ENCODE peak calls at places on chromosomes 7 and 10, in four cellular contexts. One of them, this sample, is unnamed.

GRCh38 chr10:131846224-131847101 is 54.3 kb upstream of the PPP2R2D start:
- DNase-seq in fibroblast of lung: no peak
- DNase-seq in dorsolateral prefrontal cortex: no peak
- DNase-seq in ovary: peak
- DNase-seq in this sample: peak

GRCh38 chr10:6953131-6953834 is 373.2 kb upstream of the PRKCQ start:
- DNase-seq in fibroblast of lung: no peak
- DNase-seq in dorsolateral prefrontal cortex: no peak
- DNase-seq in ovary: peak
- DNase-seq in this sample: no peak

GRCh38 chr7:81499262-81500116 is 270.4 kb downstream of the HGF start:
- DNase-seq in fibroblast of lung: peak
- DNase-seq in dorsolateral prefrontal cortex: no peak
- DNase-seq in ovary: no peak
- DNase-seq in this sample: no peak

GRCh38 chr10:121231059-121231458 is 367.2 kb downstream of the FGFR2 start:
- DNase-seq in fibroblast of lung: no peak
- DNase-seq in dorsolateral prefrontal cortex: no peak
- DNase-seq in ovary: no peak
- DNase-seq in this sample: no peak

GRCh38 chr10:73857446-73857845 is 16.9 kb downstream of the CAMK2G start:
- DNase-seq in fibroblast of lung: peak
- DNase-seq in dorsolateral prefrontal cortex: no peak
- DNase-seq in ovary: no peak
- DNase-seq in this sample: no peak

GRCh38 chr7:69603937-69604494 is 5.7 kb downstream of the AUTS2 start:
- DNase-seq in fibroblast of lung: no peak
- DNase-seq in dorsolateral prefrontal cortex: no peak
- DNase-seq in ovary: no peak
- DNase-seq in this sample: no peak

GRCh38 chr10:3427846-3428442 is 255.4 kb upstream of the PITRM1 start:
- DNase-seq in fibroblast of lung: no peak
- DNase-seq in dorsolateral prefrontal cortex: no peak
- DNase-seq in ovary: no peak
- DNase-seq in this sample: no peak

GRCh38 chr7:142813262-142813661 is 41.6 kb upstream of the EPHB6 start:
- DNase-seq in fibroblast of lung: peak
- DNase-seq in dorsolateral prefrontal cortex: no peak
- DNase-seq in ovary: no peak
- DNase-seq in this sample: no peak

GRCh38 chr7:96377399-96377798 is 55.5 kb upstream of the SLC25A13 start:
- DNase-seq in fibroblast of lung: no peak
- DNase-seq in dorsolateral prefrontal cortex: no peak
- DNase-seq in ovary: no peak
- DNase-seq in this sample: no peak

GRCh38 chr10:97888641-97889262 is 39.1 kb downstream of the GOLGA7B start:
- DNase-seq in fibroblast of lung: peak
- DNase-seq in dorsolateral prefrontal cortex: peak
- DNase-seq in ovary: no peak
- DNase-seq in this sample: peak

GRCh38 chr10:122962405-122962804 is 8.4 kb upstream of the C10orf88 start:
- DNase-seq in fibroblast of lung: peak
- DNase-seq in dorsolateral prefrontal cortex: no peak
- DNase-seq in ovary: no peak
- DNase-seq in this sample: no peak

GRCh38 chr7:87344446-87344845 is 1.0 kb upstream of the CROT start:
- DNase-seq in fibroblast of lung: no peak
- DNase-seq in dorsolateral prefrontal cortex: no peak
- DNase-seq in ovary: no peak
- DNase-seq in this sample: no peak

GRCh38 chr10:46546591-46547330 is 9.7 kb downstream of the GPRIN2 start:
- DNase-seq in fibroblast of lung: no peak
- DNase-seq in dorsolateral prefrontal cortex: no peak
- DNase-seq in ovary: peak
- DNase-seq in this sample: peak

GRCh38 chr7:138388673-138389491 is 71.2 kb upstream of the TRIM24 start:
- DNase-seq in fibroblast of lung: no peak
- DNase-seq in dorsolateral prefrontal cortex: no peak
- DNase-seq in ovary: no peak
- DNase-seq in this sample: no peak

GRCh38 chr10:71323407-71323806 is 4.3 kb downstream of the SLC29A3 start:
- DNase-seq in fibroblast of lung: peak
- DNase-seq in dorsolateral prefrontal cortex: no peak
- DNase-seq in ovary: no peak
- DNase-seq in this sample: no peak

GRCh38 chr7:94675356-94675755 is 19.4 kb upstream of the SGCE start:
- DNase-seq in fibroblast of lung: no peak
- DNase-seq in dorsolateral prefrontal cortex: no peak
- DNase-seq in ovary: no peak
- DNase-seq in this sample: no peak
- H3K27ac ChIP-seq in fibroblast of lung: no peak
- H3K27ac ChIP-seq in dorsolateral prefrontal cortex: no peak
- H3K27ac ChIP-seq in ovary: no peak
- H3K27ac ChIP-seq in this sample: no peak

DNA sequence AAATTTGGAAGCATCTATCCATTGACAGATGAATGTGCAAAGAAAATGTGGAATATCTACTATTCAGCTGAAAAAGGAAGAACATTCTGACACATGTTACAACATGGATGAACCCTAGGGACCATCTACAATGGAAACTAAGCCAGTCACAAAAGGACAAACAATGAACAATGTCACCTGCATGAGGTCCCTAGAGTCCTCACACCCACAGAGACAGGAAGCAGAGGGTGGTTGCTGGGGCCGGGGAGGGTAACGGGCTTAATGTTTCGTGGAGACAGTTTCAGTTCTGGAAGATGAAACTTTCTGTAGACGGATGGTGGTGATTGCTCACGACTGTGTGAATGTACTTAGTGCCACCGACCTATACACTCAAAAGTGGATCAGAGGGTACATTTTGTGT is 282.9 kb downstream of the ADARB2 start:
- DNase-seq in fibroblast of lung: no peak
- DNase-seq in dorsolateral prefrontal cortex: no peak
- DNase-seq in ovary: no peak
- DNase-seq in this sample: no peak
- H3K4me3 ChIP-seq in fibroblast of lung: no peak
- H3K4me3 ChIP-seq in dorsolateral prefrontal cortex: no peak
- H3K4me3 ChIP-seq in ovary: no peak
- H3K4me3 ChIP-seq in this sample: no peak

DNA sequence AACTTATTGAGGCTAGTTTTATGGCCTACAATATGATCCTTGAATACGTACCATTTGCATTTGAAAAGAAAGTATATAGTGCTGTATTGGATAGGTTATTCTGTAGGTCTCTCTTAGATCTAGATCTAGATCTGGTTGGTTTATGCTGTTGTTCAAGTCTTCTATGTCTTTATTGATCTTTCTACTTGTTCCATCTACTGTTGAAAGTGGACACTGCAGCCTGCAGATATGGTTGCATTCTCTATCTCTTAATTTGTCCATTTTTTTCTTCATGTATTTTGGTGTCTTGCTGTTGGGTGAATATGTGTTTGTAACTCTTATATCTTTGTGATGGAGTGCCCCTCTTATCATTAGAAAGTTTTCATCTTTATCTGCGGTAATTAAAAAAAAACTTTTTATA is 139.4 kb upstream of the PCDH15 start:
- DNase-seq in fibroblast of lung: no peak
- DNase-seq in dorsolateral prefrontal cortex: no peak
- DNase-seq in ovary: no peak
- DNase-seq in this sample: no peak
- TF ChIP-seq CTCF in fibroblast of lung: peak
- TF ChIP-seq CTCF in dorsolateral prefrontal cortex: no peak
- TF ChIP-seq CTCF in ovary: no peak
- TF ChIP-seq CTCF in this sample: no peak

GRCh38 chr10:114102253-114102652 is 58.6 kb downstream of the ADRB1 start:
- DNase-seq in fibroblast of lung: no peak
- DNase-seq in dorsolateral prefrontal cortex: no peak
- DNase-seq in ovary: no peak
- DNase-seq in this sample: no peak
- H3K27ac ChIP-seq in fibroblast of lung: no peak
- H3K27ac ChIP-seq in dorsolateral prefrontal cortex: no peak
- H3K27ac ChIP-seq in ovary: no peak
- H3K27ac ChIP-seq in this sample: no peak

GRCh38 chr7:98355250-98355538 is 45.7 kb downstream of the BAIAP2L1 start:
- DNase-seq in fibroblast of lung: no peak
- DNase-seq in dorsolateral prefrontal cortex: no peak
- DNase-seq in ovary: no peak
- DNase-seq in this sample: no peak

GRCh38 chr7:98354511-98355249 is 46.2 kb downstream of the BAIAP2L1 start:
- DNase-seq in fibroblast of lung: peak
- DNase-seq in dorsolateral prefrontal cortex: no peak
- DNase-seq in ovary: no peak
- DNase-seq in this sample: peak

GRCh38 chr7:98352621-98353020 is 48.3 kb downstream of the BAIAP2L1 start:
- DNase-seq in fibroblast of lung: peak
- DNase-seq in dorsolateral prefrontal cortex: no peak
- DNase-seq in ovary: no peak
- DNase-seq in this sample: no peak

GRCh38 chr7:98351136-98351535 is 49.8 kb downstream of the BAIAP2L1 start:
- DNase-seq in fibroblast of lung: no peak
- DNase-seq in dorsolateral prefrontal cortex: no peak
- DNase-seq in ovary: no peak
- DNase-seq in this sample: no peak

GRCh38 chr7:98354052-98354451 is 46.8 kb downstream of the BAIAP2L1 start:
- DNase-seq in fibroblast of lung: no peak
- DNase-seq in dorsolateral prefrontal cortex: no peak
- DNase-seq in ovary: no peak
- DNase-seq in this sample: no peak
- H3K4me3 ChIP-seq in fibroblast of lung: no peak
- H3K4me3 ChIP-seq in dorsolateral prefrontal cortex: no peak
- H3K4me3 ChIP-seq in ovary: no peak
- H3K4me3 ChIP-seq in this sample: no peak

DNA sequence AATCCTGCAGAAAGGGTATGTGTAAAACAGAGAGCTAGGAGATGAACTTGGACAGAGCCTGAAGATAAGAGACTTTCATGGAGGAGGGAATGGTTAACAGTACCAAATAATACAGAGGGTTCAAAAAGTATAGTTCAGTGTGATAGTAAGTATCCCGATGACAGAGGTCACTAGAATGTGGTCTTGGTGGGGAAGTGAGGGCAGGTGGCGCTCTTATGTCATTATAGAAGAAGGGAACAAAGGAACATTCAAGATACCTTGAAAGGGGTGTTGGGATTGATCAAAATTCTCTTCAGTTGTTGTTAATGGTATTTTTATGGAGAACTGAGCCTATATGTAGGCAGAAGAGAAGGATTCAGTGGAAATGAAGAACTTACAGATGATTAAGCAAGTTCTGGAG is 312.5 kb downstream of the SUGCT start:
- DNase-seq in fibroblast of lung: no peak
- DNase-seq in dorsolateral prefrontal cortex: no peak
- DNase-seq in ovary: no peak
- DNase-seq in this sample: no peak
- TF ChIP-seq CTCF in fibroblast of lung: no peak
- TF ChIP-seq CTCF in dorsolateral prefrontal cortex: no peak
- TF ChIP-seq CTCF in ovary: no peak
- TF ChIP-seq CTCF in this sample: no peak

DNA sequence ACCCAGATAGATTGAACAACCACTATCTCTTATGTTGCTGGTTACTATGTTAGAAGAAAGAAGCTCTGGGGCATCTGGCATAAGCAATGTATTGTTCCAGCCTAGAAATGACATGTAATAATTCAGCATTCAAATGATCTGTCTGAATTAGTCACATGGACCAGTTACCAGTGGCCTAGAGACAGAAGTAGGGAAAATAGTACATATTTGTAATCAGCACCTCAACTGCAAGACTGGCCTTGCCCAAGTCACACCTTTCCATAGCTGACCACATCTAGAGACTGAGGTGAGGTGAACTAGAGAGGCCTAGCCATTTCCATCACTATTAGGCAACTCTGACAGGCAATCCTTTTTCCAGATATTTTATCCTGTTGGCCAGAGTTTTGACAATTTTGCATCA is 315.6 kb upstream of the KCND2 start:
- DNase-seq in fibroblast of lung: no peak
- DNase-seq in dorsolateral prefrontal cortex: no peak
- DNase-seq in ovary: no peak
- DNase-seq in this sample: no peak
- H3K27ac ChIP-seq in fibroblast of lung: no peak
- H3K27ac ChIP-seq in dorsolateral prefrontal cortex: no peak
- H3K27ac ChIP-seq in ovary: no peak
- H3K27ac ChIP-seq in this sample: no peak

GRCh38 chr10:17742918-17743317 is 9.1 kb upstream of the TMEM236 start:
- DNase-seq in fibroblast of lung: peak
- DNase-seq in dorsolateral prefrontal cortex: peak
- DNase-seq in ovary: peak
- DNase-seq in this sample: peak
- H3K4me3 ChIP-seq in fibroblast of lung: no peak
- H3K4me3 ChIP-seq in dorsolateral prefrontal cortex: no peak
- H3K4me3 ChIP-seq in ovary: no peak
- H3K4me3 ChIP-seq in this sample: no peak

GRCh38 chr7:123070702-123071286 is 75.3 kb upstream of the TAS2R16 start:
- DNase-seq in fibroblast of lung: peak
- DNase-seq in dorsolateral prefrontal cortex: no peak
- DNase-seq in ovary: no peak
- DNase-seq in this sample: no peak
- TF ChIP-seq CTCF in fibroblast of lung: peak
- TF ChIP-seq CTCF in dorsolateral prefrontal cortex: no peak
- TF ChIP-seq CTCF in ovary: no peak
- TF ChIP-seq CTCF in this sample: no peak